ENCODE peak calls at places on chromosomes 2 and 18, in four cellular contexts. One of them, this sample, is unnamed.

GRCh38 chr2:128414351-128414750 is 95.7 kb upstream of the HS6ST1 start:
- DNase-seq in HepG2: no peak
- DNase-seq in SK-N-SH: peak
- DNase-seq in H1: peak
- DNase-seq in this sample: no peak

GRCh38 chr2:9988320-9988719 is 36.8 kb downstream of the GRHL1 start:
- DNase-seq in H1: no peak
- DNase-seq in HepG2: no peak
- DNase-seq in SK-N-SH: no peak
- DNase-seq in this sample: no peak

GRCh38 chr2:239160226-239161143 is 240.3 kb downstream of the HDAC4 start:
- DNase-seq in SK-N-SH: no peak
- DNase-seq in H1: no peak
- DNase-seq in HepG2: no peak
- DNase-seq in this sample: no peak

GRCh38 chr2:72983500-72984039 is 66.3 kb downstream of the EMX1 start:
- DNase-seq in HepG2: peak
- DNase-seq in SK-N-SH: no peak
- DNase-seq in H1: no peak
- DNase-seq in this sample: no peak

GRCh38 chr2:15715596-15715995 is 123.9 kb downstream of the DDX1 start:
- DNase-seq in HepG2: no peak
- DNase-seq in SK-N-SH: no peak
- DNase-seq in H1: no peak
- DNase-seq in this sample: no peak

GRCh38 chr2:166365803-166366420 is 9.8 kb downstream of the SCN9A start:
- DNase-seq in SK-N-SH: no peak
- DNase-seq in H1: no peak
- DNase-seq in HepG2: no peak
- DNase-seq in this sample: no peak

GRCh38 chr2:236862961-236863728 is 222.5 kb upstream of the COPS8 start:
- DNase-seq in HepG2: no peak
- DNase-seq in SK-N-SH: no peak
- DNase-seq in H1: peak
- DNase-seq in this sample: peak

GRCh38 chr18:76931171-76931570 is 108.8 kb downstream of the ZNF236 start:
- DNase-seq in HepG2: no peak
- DNase-seq in H1: no peak
- DNase-seq in SK-N-SH: no peak
- DNase-seq in this sample: no peak

GRCh38 chr2:20300656-20301055 is 50.0 kb downstream of the PUM2 start:
- DNase-seq in SK-N-SH: no peak
- DNase-seq in H1: no peak
- DNase-seq in HepG2: no peak
- DNase-seq in this sample: no peak

GRCh38 chr2:30235859-30236535 is 4.7 kb downstream of the LBH start:
- DNase-seq in SK-N-SH: no peak
- DNase-seq in HepG2: no peak
- DNase-seq in H1: no peak
- DNase-seq in this sample: no peak

GRCh38 chr18:77127769-77128671 is 4.6 kb downstream of the MBP start:
- DNase-seq in HepG2: no peak
- DNase-seq in H1: no peak
- DNase-seq in SK-N-SH: no peak
- DNase-seq in this sample: peak

GRCh38 chr18:26206488-26206887 is 19.8 kb upstream of the TAF4B start:
- DNase-seq in H1: no peak
- DNase-seq in SK-N-SH: no peak
- DNase-seq in HepG2: no peak
- DNase-seq in this sample: no peak

GRCh38 chr18:2572144-2572682 is 856 bp downstream of the NDC80 start:
- DNase-seq in HepG2: no peak
- DNase-seq in H1: no peak
- DNase-seq in SK-N-SH: no peak
- DNase-seq in this sample: no peak

GRCh38 chr2:37439131-37439642 is 94.8 kb downstream of the QPCT start:
- DNase-seq in HepG2: no peak
- DNase-seq in SK-N-SH: no peak
- DNase-seq in H1: no peak
- DNase-seq in this sample: no peak

GRCh38 chr2:37441055-37441454 is 96.6 kb downstream of the QPCT start:
- DNase-seq in SK-N-SH: no peak
- DNase-seq in HepG2: no peak
- DNase-seq in H1: no peak
- DNase-seq in this sample: no peak

GRCh38 chr2:37436324-37436723 is 91.9 kb downstream of the QPCT start:
- DNase-seq in SK-N-SH: no peak
- DNase-seq in H1: no peak
- DNase-seq in HepG2: no peak
- DNase-seq in this sample: no peak
- TF ChIP-seq CHD2 in SK-N-SH: no peak
- TF ChIP-seq CHD2 in H1: no peak
- TF ChIP-seq CHD2 in HepG2: no peak
- TF ChIP-seq CHD2 in this sample: no peak

GRCh38 chr2:232689152-232689910 is 7.8 kb upstream of the GIGYF2 start:
- DNase-seq in H1: no peak
- DNase-seq in HepG2: no peak
- DNase-seq in SK-N-SH: peak
- DNase-seq in this sample: no peak

GRCh38 chr2:232696609-232697058 is 497 bp upstream of the GIGYF2 start:
- DNase-seq in SK-N-SH: no peak
- DNase-seq in H1: no peak
- DNase-seq in HepG2: no peak
- DNase-seq in this sample: no peak

GRCh38 chr2:232697059-232697806 is at the start of gene GIGYF2:
- DNase-seq in H1: peak
- DNase-seq in HepG2: peak
- DNase-seq in SK-N-SH: peak
- DNase-seq in this sample: peak

GRCh38 chr2:232697807-232698110 is 628 bp downstream of the GIGYF2 start:
- DNase-seq in H1: no peak
- DNase-seq in SK-N-SH: no peak
- DNase-seq in HepG2: no peak
- DNase-seq in this sample: no peak

GRCh38 chr2:232693344-232693743 is 3.8 kb upstream of the GIGYF2 start:
- DNase-seq in SK-N-SH: no peak
- DNase-seq in HepG2: no peak
- DNase-seq in H1: no peak
- DNase-seq in this sample: no peak
- TF ChIP-seq TCF12 in SK-N-SH: no peak
- TF ChIP-seq TCF12 in HepG2: no peak
- TF ChIP-seq TCF12 in H1: no peak
- TF ChIP-seq TCF12 in this sample: no peak

GRCh38 chr2:159064446-159065301 is 96.2 kb downstream of the TANC1 start:
- DNase-seq in H1: no peak
- DNase-seq in HepG2: peak
- DNase-seq in SK-N-SH: peak
- DNase-seq in this sample: no peak
- TF ChIP-seq CHD2 in H1: no peak
- TF ChIP-seq CHD2 in HepG2: no peak
- TF ChIP-seq CHD2 in SK-N-SH: no peak
- TF ChIP-seq CHD2 in this sample: no peak

DNA sequence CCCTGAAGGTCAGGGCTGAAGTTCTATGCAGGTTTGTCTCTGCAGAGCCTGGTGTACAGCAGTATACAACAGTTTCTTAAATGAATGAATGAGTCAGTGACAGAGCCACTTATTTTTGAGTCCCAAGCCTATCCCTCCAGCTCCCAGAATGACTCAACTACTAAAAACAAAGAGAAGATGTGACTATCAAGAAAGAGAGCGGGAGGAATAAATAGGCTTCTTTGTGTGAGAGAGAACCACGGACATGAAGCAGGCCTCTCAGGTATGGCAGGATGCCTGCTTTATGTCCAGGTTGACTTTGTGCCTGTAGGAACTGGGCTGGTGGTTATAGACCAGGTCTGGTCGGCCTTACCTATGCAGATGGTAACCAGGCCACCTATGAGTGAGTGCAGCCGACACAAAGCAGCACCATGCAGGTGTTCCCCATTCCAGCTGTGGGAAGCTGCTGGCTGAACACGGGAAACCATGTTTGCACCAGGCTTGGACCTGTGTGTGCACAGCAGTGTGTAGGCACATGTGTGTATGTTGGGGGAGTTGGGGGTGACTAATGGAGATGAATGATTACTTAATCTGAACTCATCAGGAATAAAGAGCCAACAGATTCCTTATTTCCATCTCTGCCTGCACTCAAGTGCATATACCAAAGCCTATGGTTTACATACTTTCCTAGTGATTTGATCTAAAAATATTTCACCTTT is 171.0 kb downstream of the OSR1 start:
- DNase-seq in H1: no peak
- DNase-seq in SK-N-SH: no peak
- DNase-seq in HepG2: no peak
- DNase-seq in this sample: no peak
- TF ChIP-seq TCF12 in H1: no peak
- TF ChIP-seq TCF12 in SK-N-SH: peak
- TF ChIP-seq TCF12 in HepG2: no peak
- TF ChIP-seq TCF12 in this sample: no peak

GRCh38 chr2:10222-10875 is 36.0 kb downstream of the FAM110C start:
- DNase-seq in HepG2: no peak
- DNase-seq in H1: no peak
- DNase-seq in SK-N-SH: no peak
- DNase-seq in this sample: no peak

GRCh38 chr2:11248-11941 is 34.9 kb downstream of the FAM110C start:
- DNase-seq in H1: peak
- DNase-seq in SK-N-SH: no peak
- DNase-seq in HepG2: peak
- DNase-seq in this sample: no peak
- TF ChIP-seq CHD2 in H1: no peak
- TF ChIP-seq CHD2 in SK-N-SH: no peak
- TF ChIP-seq CHD2 in HepG2: no peak
- TF ChIP-seq CHD2 in this sample: no peak

DNA sequence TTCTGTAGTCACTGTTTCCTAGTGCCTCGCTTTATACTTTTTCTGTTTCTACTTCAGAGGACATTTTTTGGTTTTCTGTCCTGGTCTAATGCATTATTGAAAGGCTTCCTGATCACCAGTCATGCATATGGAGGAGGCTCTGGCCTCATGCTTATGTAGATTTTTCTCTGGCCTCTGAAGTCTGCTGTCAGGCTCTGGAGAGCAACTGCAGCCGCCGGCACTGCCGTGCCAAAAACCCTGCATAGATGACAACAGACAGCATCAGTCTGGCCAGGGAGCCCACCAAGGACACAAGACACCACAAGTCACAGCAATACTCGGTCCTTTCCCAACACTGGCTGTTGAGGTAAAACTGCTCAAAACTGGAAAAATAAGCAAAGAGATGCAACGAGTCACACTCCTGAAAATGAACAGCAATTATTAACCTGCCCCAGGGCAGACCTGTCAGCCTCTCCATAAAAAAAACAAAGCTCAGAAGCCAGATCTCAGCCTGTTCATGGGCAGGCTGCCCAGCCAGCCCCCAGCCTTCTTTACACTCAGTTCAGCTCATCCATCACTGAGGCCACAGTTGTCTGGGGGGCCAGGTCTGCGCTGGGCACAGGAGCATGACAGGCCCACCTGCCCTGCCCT is 186.0 kb upstream of the RAB6C start:
- DNase-seq in HepG2: no peak
- DNase-seq in H1: no peak
- DNase-seq in SK-N-SH: peak
- DNase-seq in this sample: no peak
- TF ChIP-seq TCF12 in HepG2: no peak
- TF ChIP-seq TCF12 in H1: no peak
- TF ChIP-seq TCF12 in SK-N-SH: no peak
- TF ChIP-seq TCF12 in this sample: no peak